ENCODE peak calls at places on chromosomes 2 and 18, in four cellular contexts. O is PC-3, T is HCT116, R is astrocyte. B is an unnamed sample.

GRCh38 chr2:25314514-25315315 is 27.0 kb downstream of the DNMT3A start:
- DNase-seq in O (no peak), T (no peak), R (peak; percentile 38), B (no peak)

GRCh38 chr18:7945882-7946281 is 378.8 kb downstream of the PTPRM start:
- DNase-seq in O (peak; percentile 93), T (no peak), R (peak; percentile 92), B (peak; percentile 52)

GRCh38 chr2:112173646-112174319 is 35.6 kb downstream of the FBLN7 start:
- DNase-seq in O (no peak), T (no peak), R (no peak), B (no peak)

GRCh38 chr18:79682896-79683625 is 3.5 kb downstream of the CTDP1 start:
- DNase-seq in O (no peak), T (no peak), R (no peak), B (no peak)

GRCh38 chr2:240644859-240645301 is 19.6 kb downstream of the GPR35 start:
- DNase-seq in O (no peak), T (no peak), R (no peak), B (no peak)

GRCh38 chr2:27855476-27855875 is 34.7 kb downstream of the RBKS start:
- DNase-seq in O (peak; percentile 68), T (no peak), R (peak; percentile 89), B (peak; percentile 38)

GRCh38 chr2:160214461-160215055 is 14.5 kb upstream of the ITGB6 start:
- DNase-seq in O (peak; percentile 92), T (no peak), R (peak; percentile 95), B (peak; percentile 65)

GRCh38 chr2:129103922-129104878 is 785.5 kb upstream of the HS6ST1 start:
- DNase-seq in O (no peak), T (no peak), R (no peak), B (no peak)

GRCh38 chr18:53886066-53886465 is 338.4 kb downstream of the MBD2 start:
- DNase-seq in O (no peak), T (no peak), R (no peak), B (no peak)

GRCh38 chr18:32771871-32772499 is 838 bp downstream of the KLHL14 start:
- DNase-seq in O (no peak), T (no peak), R (no peak), B (no peak)

GRCh38 chr2:234961784-234962183 is 10.0 kb downstream of the SH3BP4 start:
- DNase-seq in O (no peak), T (no peak), R (no peak), B (no peak)

GRCh38 chr18:11074879-11075278 is 74.5 kb downstream of the PIEZO2 start:
- DNase-seq in O (no peak), T (no peak), R (no peak), B (no peak)

GRCh38 chr2:75022516-75022915 is 64.1 kb downstream of the POLE4 start:
- DNase-seq in O (no peak), T (no peak), R (peak; percentile 67), B (no peak)

GRCh38 chr2:48483506-48483905 is 46.4 kb upstream of the STON1 start:
- DNase-seq in O (no peak), T (no peak), R (peak; percentile 76), B (no peak)

GRCh38 chr2:160892204-160892603 is 268.0 kb upstream of the TANK start:
- DNase-seq in O (no peak), T (no peak), R (no peak), B (no peak)

GRCh38 chr2:127681288-127681771 is 6.0 kb upstream of the LIMS2 start:
- DNase-seq in O (no peak), T (no peak), R (no peak), B (no peak)

GRCh38 chr2:177784449-177784845 is 288.1 kb downstream of the PDE11A start:
- DNase-seq in O (peak; percentile 63), T (no peak), R (peak; percentile 91), B (no peak)

GRCh38 chr2:46845542-46846453 is 69.8 kb downstream of the MCFD2 start:
- DNase-seq in O (no peak), T (no peak), R (no peak), B (no peak)

GRCh38 chr2:237691908-237692600 is 64.7 kb downstream of the LRRFIP1 start:
- DNase-seq in O (peak; percentile 86), T (peak; percentile 73), R (peak; percentile 66), B (no peak)

GRCh38 chr2:95385570-95385984 is 16.9 kb upstream of the FAHD2A start:
- DNase-seq in O (no peak), T (no peak), R (no peak), B (no peak)

GRCh38 chr2:7428444-7429204 is 511.4 kb downstream of the RNF144A start:
- DNase-seq in O (no peak), T (no peak), R (no peak), B (no peak)

GRCh38 chr2:165898381-165898780 is 55.2 kb downstream of the TTC21B start:
- DNase-seq in O (peak; percentile 95), T (no peak), R (no peak), B (peak; percentile 53)

GRCh38 chr2:65063426-65063825 is 7.2 kb downstream of the CEP68 start:
- DNase-seq in O (no peak), T (no peak), R (no peak), B (no peak)

GRCh38 chr2:208545398-208546042 is 138.9 kb downstream of the PTH2R start:
- DNase-seq in O (no peak), T (no peak), R (no peak), B (no peak)

GRCh38 chr2:239465017-239466001 is 64.5 kb upstream of the HDAC4 start:
- DNase-seq in O (peak; percentile 82), T (no peak), R (no peak), B (peak; percentile 64)

GRCh38 chr2:18651842-18652774 is 62.7 kb upstream of the NT5C1B start:
- DNase-seq in O (peak; percentile 30), T (no peak), R (peak; percentile 65), B (no peak)

GRCh38 chr2:181106789-181107418 is 126.5 kb downstream of the UBE2E3 start:
- DNase-seq in O (peak; percentile 88), T (peak; percentile 73), R (peak; percentile 91), B (peak; percentile 26)

GRCh38 chr18:74533666-74534065 is 634 bp upstream of the CNDP1 start:
- DNase-seq in O (no peak), T (no peak), R (no peak), B (no peak)

GRCh38 chr2:10078001-10078400 is 2.2 kb downstream of the CYS1 start:
- DNase-seq in O (no peak), T (no peak), R (no peak), B (no peak)

GRCh38 chr2:10079931-10080535 is at the start of gene CYS1:
- DNase-seq in O (no peak), T (no peak), R (no peak), B (no peak)

GRCh38 chr2:10080536-10081304 is 509 bp upstream of the CYS1 start:
- DNase-seq in O (no peak), T (no peak), R (peak; percentile 53), B (no peak)

GRCh38 chr2:10078704-10079191 is 1.5 kb downstream of the CYS1 start:
- DNase-seq in O (no peak), T (no peak), R (peak; percentile 39), B (no peak)

GRCh38 chr2:10079192-10079930 is 850 bp downstream of the CYS1 start:
- DNase-seq in O (peak; percentile 45), T (no peak), R (peak; percentile 69), B (no peak)
- TF ChIP-seq EZH2 in O (no peak), T (no peak), R (no peak), B (no peak)

DNA sequence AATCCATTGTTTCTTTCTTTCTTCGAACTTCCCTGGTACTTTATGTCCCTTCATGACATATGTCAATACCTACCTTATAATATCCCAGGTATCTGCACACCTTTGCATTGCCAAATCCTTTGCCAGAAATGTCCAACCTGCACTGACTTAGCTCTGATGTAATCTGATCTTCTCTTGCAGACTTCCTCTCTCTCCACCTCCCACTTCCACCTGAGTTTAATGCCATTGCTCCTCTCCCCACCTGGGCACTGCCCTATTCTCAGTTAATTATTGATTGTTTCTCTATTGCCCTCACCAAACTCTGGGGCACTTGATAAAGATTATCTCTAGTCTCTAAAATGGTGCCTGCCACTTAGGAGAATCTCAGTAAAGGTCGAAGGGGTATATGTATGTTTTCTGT is 23.0 kb downstream of the ARHGAP15 start:
- DNase-seq in O (no peak), T (no peak), R (no peak), B (no peak)
- H4K20me1 ChIP-seq in O (no peaks in the 10 kb centered on the region), T (no peaks in the 10 kb centered on the region), R (no peaks in the 10 kb centered on the region), B (no peaks in the 10 kb centered on the region)

GRCh38 chr2:60581461-60582282 is 28.2 kb upstream of the BCL11A start:
- DNase-seq in O (peak; percentile 73), T (no peak), R (peak; percentile 3), B (no peak)
- TF ChIP-seq EZH2 in O (peak; percentile 51), T (no peak), R (peak; percentile 47), B (no peak)

GRCh38 chr2:98510322-98510662 is 65.6 kb downstream of the INPP4A start:
- DNase-seq in O (no peak), T (no peak), R (no peak), B (no peak)

GRCh38 chr2:98507461-98507860 is 62.8 kb downstream of the INPP4A start:
- DNase-seq in O (no peak), T (no peak), R (no peak), B (no peak)

GRCh38 chr2:98507940-98508689 is 63.5 kb downstream of the INPP4A start:
- DNase-seq in O (no peak), T (no peak), R (peak; percentile 13), B (no peak)

GRCh38 chr2:98509542-98510321 is 65.1 kb downstream of the INPP4A start:
- DNase-seq in O (no peak), T (no peak), R (no peak), B (no peak)

GRCh38 chr2:98508690-98509054 is 64.0 kb downstream of the INPP4A start:
- DNase-seq in O (no peak), T (no peak), R (peak; percentile 75), B (no peak)
- H4K20me1 ChIP-seq in O (no peaks in the 10 kb centered on the region), T (no peaks in the 10 kb centered on the region), R (peaks cover 44% of the 10 kb centered on the region), B (no peaks in the 10 kb centered on the region)

GRCh38 chr2:104845552-104845931 is 8.4 kb upstream of the POU3F3 start:
- DNase-seq in O (no peak), T (no peak), R (no peak), B (no peak)
- TF ChIP-seq EZH2 in O (no peak), T (no peak), R (no peak), B (peak; percentile 26)

GRCh38 chr2:101823347-101823791 is 125.9 kb downstream of the MAP4K4 start:
- DNase-seq in O (peak; percentile 67), T (peak; percentile 16), R (peak; percentile 75), B (no peak)

GRCh38 chr2:101818531-101819451 is 121.3 kb downstream of the MAP4K4 start:
- DNase-seq in O (peak; percentile 77), T (no peak), R (peak; percentile 84), B (no peak)

GRCh38 chr2:101821828-101822458 is 124.4 kb downstream of the MAP4K4 start:
- DNase-seq in O (peak; percentile 91), T (no peak), R (no peak), B (no peak)

GRCh38 chr2:101820519-101820918 is 123.0 kb downstream of the MAP4K4 start:
- DNase-seq in O (peak; percentile 52), T (no peak), R (peak; percentile 86), B (peak; percentile 90)

GRCh38 chr2:101821059-101821805 is 123.7 kb downstream of the MAP4K4 start:
- DNase-seq in O (peak; percentile 27), T (no peak), R (no peak), B (no peak)
- H4K20me1 ChIP-seq in O (peaks cover 62% of the 10 kb centered on the region), T (no peaks in the 10 kb centered on the region), R (peaks cover 69% of the 10 kb centered on the region), B (no peaks in the 10 kb centered on the region)

B was measured in keratinocyte.